ENCODE peak calls at places on chromosomes 13 and 19, in seven cellular contexts. One of them, this sample, is unnamed.

GRCh38 chr13:65656740-65657329 is 1573.3 kb downstream of the PCDH9 start:
- DNase-seq in HCT116: no peak
- DNase-seq in right lobe of liver: no peak
- DNase-seq in A549: peak; percentile 0
- DNase-seq in body of pancreas: no peak
- DNase-seq in uterus: no peak
- DNase-seq in tibial nerve: no peak
- DNase-seq in this sample: no peak

GRCh38 chr13:72004975-72005374 is 138.0 kb upstream of the DACH1 start:
- DNase-seq in uterus: no peak
- DNase-seq in right lobe of liver: no peak
- DNase-seq in body of pancreas: no peak
- DNase-seq in tibial nerve: peak; percentile 41
- DNase-seq in HCT116: no peak
- DNase-seq in A549: no peak
- DNase-seq in this sample: no peak

GRCh38 chr13:98976941-98977340 is 923 bp downstream of the DOCK9 start:
- DNase-seq in body of pancreas: no peak
- DNase-seq in A549: no peak
- DNase-seq in HCT116: no peak
- DNase-seq in right lobe of liver: no peak
- DNase-seq in tibial nerve: no peak
- DNase-seq in uterus: no peak
- DNase-seq in this sample: no peak

GRCh38 chr19:50416815-50417137 is 2.0 kb upstream of the SPIB start:
- DNase-seq in body of pancreas: no peak
- DNase-seq in right lobe of liver: no peak
- DNase-seq in uterus: no peak
- DNase-seq in HCT116: no peak
- DNase-seq in tibial nerve: no peak
- DNase-seq in A549: no peak
- DNase-seq in this sample: no peak

GRCh38 chr13:89163081-89163480 is 1491.9 kb downstream of the SLITRK5 start:
- DNase-seq in A549: no peak
- DNase-seq in body of pancreas: no peak
- DNase-seq in tibial nerve: no peak
- DNase-seq in HCT116: no peak
- DNase-seq in uterus: no peak
- DNase-seq in right lobe of liver: no peak
- DNase-seq in this sample: no peak

GRCh38 chr19:55406869-55407624 is 541 bp downstream of the UBE2S start:
- DNase-seq in body of pancreas: peak; percentile 27
- DNase-seq in right lobe of liver: peak; percentile 50
- DNase-seq in A549: no peak
- DNase-seq in tibial nerve: no peak
- DNase-seq in HCT116: no peak
- DNase-seq in uterus: peak; percentile 40
- DNase-seq in this sample: no peak

GRCh38 chr19:6632002-6632621 is 37.8 kb downstream of the TNFSF14 start:
- DNase-seq in tibial nerve: peak; percentile 98
- DNase-seq in HCT116: peak; percentile 77
- DNase-seq in right lobe of liver: no peak
- DNase-seq in A549: peak; percentile 25
- DNase-seq in body of pancreas: peak; percentile 80
- DNase-seq in uterus: peak; percentile 71
- DNase-seq in this sample: peak; percentile 33

GRCh38 chr13:20173121-20173746 is 12.4 kb upstream of the GJA3 start:
- DNase-seq in A549: no peak
- DNase-seq in body of pancreas: no peak
- DNase-seq in right lobe of liver: no peak
- DNase-seq in tibial nerve: no peak
- DNase-seq in HCT116: no peak
- DNase-seq in uterus: no peak
- DNase-seq in this sample: no peak

GRCh38 chr13:98443329-98443728 is 133.6 kb downstream of the STK24 start:
- DNase-seq in right lobe of liver: no peak
- DNase-seq in tibial nerve: no peak
- DNase-seq in uterus: no peak
- DNase-seq in body of pancreas: no peak
- DNase-seq in HCT116: no peak
- DNase-seq in A549: no peak
- DNase-seq in this sample: no peak

GRCh38 chr13:27036236-27036981 is 135.2 kb downstream of the USP12 start:
- DNase-seq in right lobe of liver: no peak
- DNase-seq in tibial nerve: no peak
- DNase-seq in body of pancreas: no peak
- DNase-seq in A549: peak; percentile 32
- DNase-seq in HCT116: peak; percentile 32
- DNase-seq in uterus: no peak
- DNase-seq in this sample: no peak

GRCh38 chr13:55967055-55967454 is 1173.7 kb upstream of the PRR20A start:
- DNase-seq in body of pancreas: no peak
- DNase-seq in HCT116: no peak
- DNase-seq in uterus: no peak
- DNase-seq in tibial nerve: no peak
- DNase-seq in A549: no peak
- DNase-seq in right lobe of liver: no peak
- DNase-seq in this sample: no peak

GRCh38 chr13:38872693-38873092 is 117.9 kb downstream of the STOML3 start:
- DNase-seq in tibial nerve: peak; percentile 25
- DNase-seq in A549: peak; percentile 9
- DNase-seq in right lobe of liver: peak; percentile 22
- DNase-seq in HCT116: peak; percentile 42
- DNase-seq in body of pancreas: peak; percentile 32
- DNase-seq in uterus: peak; percentile 16
- DNase-seq in this sample: peak; percentile 65

GRCh38 chr13:37406031-37406430 is 192.5 kb downstream of the POSTN start:
- DNase-seq in A549: no peak
- DNase-seq in body of pancreas: no peak
- DNase-seq in right lobe of liver: no peak
- DNase-seq in HCT116: no peak
- DNase-seq in uterus: no peak
- DNase-seq in tibial nerve: no peak
- DNase-seq in this sample: no peak

GRCh38 chr19:50492303-50493052 is 15.8 kb upstream of the GARIN5A start:
- DNase-seq in uterus: no peak
- DNase-seq in HCT116: no peak
- DNase-seq in A549: no peak
- DNase-seq in right lobe of liver: no peak
- DNase-seq in tibial nerve: no peak
- DNase-seq in body of pancreas: no peak
- DNase-seq in this sample: peak; percentile 64

GRCh38 chr19:40990972-40991381 is at the start of gene CYP2B6:
- DNase-seq in body of pancreas: no peak
- DNase-seq in uterus: no peak
- DNase-seq in HCT116: no peak
- DNase-seq in A549: no peak
- DNase-seq in tibial nerve: no peak
- DNase-seq in right lobe of liver: peak; percentile 43
- DNase-seq in this sample: no peak

GRCh38 chr19:14400913-14401312 is 18.2 kb downstream of the DDX39A start:
- DNase-seq in HCT116: no peak
- DNase-seq in tibial nerve: no peak
- DNase-seq in A549: no peak
- DNase-seq in right lobe of liver: no peak
- DNase-seq in uterus: no peak
- DNase-seq in body of pancreas: no peak
- DNase-seq in this sample: no peak

GRCh38 chr13:29581666-29582065 is 13.8 kb downstream of the SLC7A1 start:
- DNase-seq in right lobe of liver: no peak
- DNase-seq in uterus: no peak
- DNase-seq in HCT116: no peak
- DNase-seq in A549: no peak
- DNase-seq in tibial nerve: no peak
- DNase-seq in body of pancreas: no peak
- DNase-seq in this sample: no peak

GRCh38 chr19:956747-957451 is 27.2 kb upstream of the WDR18 start:
- DNase-seq in uterus: no peak
- DNase-seq in right lobe of liver: no peak
- DNase-seq in tibial nerve: no peak
- DNase-seq in HCT116: peak; percentile 36
- DNase-seq in body of pancreas: peak; percentile 30
- DNase-seq in A549: no peak
- DNase-seq in this sample: no peak

GRCh38 chr19:4068058-4068966 is 1.6 kb upstream of the ZBTB7A start:
- DNase-seq in body of pancreas: no peak
- DNase-seq in uterus: no peak
- DNase-seq in tibial nerve: no peak
- DNase-seq in HCT116: no peak
- DNase-seq in right lobe of liver: peak; percentile 36
- DNase-seq in A549: no peak
- DNase-seq in this sample: no peak

GRCh38 chr19:49435670-49436069 is 5.7 kb downstream of the SLC17A7 start:
- DNase-seq in body of pancreas: no peak
- DNase-seq in right lobe of liver: no peak
- DNase-seq in tibial nerve: no peak
- DNase-seq in uterus: no peak
- DNase-seq in HCT116: no peak
- DNase-seq in A549: no peak
- DNase-seq in this sample: no peak

GRCh38 chr13:112178769-112179168 is 111.8 kb downstream of the SOX1 start:
- DNase-seq in tibial nerve: no peak
- DNase-seq in body of pancreas: no peak
- DNase-seq in HCT116: no peak
- DNase-seq in uterus: no peak
- DNase-seq in A549: no peak
- DNase-seq in right lobe of liver: no peak
- DNase-seq in this sample: no peak
- H3K9me3 ChIP-seq in tibial nerve: no peaks in the 10 kb centered on the region
- H3K9me3 ChIP-seq in body of pancreas: no peaks in the 10 kb centered on the region
- H3K9me3 ChIP-seq in HCT116: no peaks in the 10 kb centered on the region
- H3K9me3 ChIP-seq in uterus: no peaks in the 10 kb centered on the region
- H3K9me3 ChIP-seq in A549: no peaks in the 10 kb centered on the region
- H3K9me3 ChIP-seq in right lobe of liver: no peaks in the 10 kb centered on the region
- H3K9me3 ChIP-seq in this sample: no peaks in the 10 kb centered on the region

DNA sequence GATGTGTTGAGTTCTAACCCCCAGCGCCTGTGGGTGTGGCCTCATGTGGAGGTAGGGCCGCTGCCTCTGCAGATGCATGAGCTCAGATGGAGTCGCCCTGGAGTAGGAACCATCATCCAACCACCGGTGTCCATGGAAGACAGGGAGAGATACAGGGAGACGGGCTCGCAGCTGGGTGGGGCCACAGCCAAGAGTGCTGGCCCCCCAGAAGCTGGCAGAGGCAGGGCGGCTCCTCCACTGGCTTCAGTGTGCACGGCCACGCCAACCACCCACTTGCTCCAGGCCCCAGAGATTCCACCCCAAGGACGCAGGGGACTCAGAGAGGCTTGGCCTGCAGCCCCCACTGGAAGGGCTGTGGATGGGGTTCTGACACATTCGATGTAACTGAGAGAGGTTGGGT is 5.4 kb upstream of the MCF2L start:
- DNase-seq in tibial nerve: no peak
- DNase-seq in right lobe of liver: peak; percentile 8
- DNase-seq in HCT116: no peak
- DNase-seq in uterus: no peak
- DNase-seq in A549: no peak
- DNase-seq in body of pancreas: no peak
- DNase-seq in this sample: no peak
- TF ChIP-seq POLR2A in tibial nerve: no peak
- TF ChIP-seq POLR2A in right lobe of liver: no peak
- TF ChIP-seq POLR2A in HCT116: no peak
- TF ChIP-seq POLR2A in uterus: no peak
- TF ChIP-seq POLR2A in A549: no peak
- TF ChIP-seq POLR2A in body of pancreas: no peak
- TF ChIP-seq POLR2A in this sample: no peak

GRCh38 chr13:112434032-112434431 is 57.9 kb downstream of the SPACA7 start:
- DNase-seq in HCT116: no peak
- DNase-seq in A549: no peak
- DNase-seq in body of pancreas: no peak
- DNase-seq in right lobe of liver: no peak
- DNase-seq in uterus: no peak
- DNase-seq in tibial nerve: no peak
- DNase-seq in this sample: no peak
- H3K9me3 ChIP-seq in HCT116: peaks cover 13% of the 10 kb centered on the region
- H3K9me3 ChIP-seq in A549: peaks cover 3% of the 10 kb centered on the region
- H3K9me3 ChIP-seq in body of pancreas: no peaks in the 10 kb centered on the region
- H3K9me3 ChIP-seq in right lobe of liver: no peaks in the 10 kb centered on the region
- H3K9me3 ChIP-seq in uterus: no peaks in the 10 kb centered on the region
- H3K9me3 ChIP-seq in tibial nerve: no peaks in the 10 kb centered on the region
- H3K9me3 ChIP-seq in this sample: no peaks in the 10 kb centered on the region

GRCh38 chr19:8461891-8462290 is 17.1 kb downstream of the HNRNPM start:
- DNase-seq in right lobe of liver: no peak
- DNase-seq in HCT116: no peak
- DNase-seq in tibial nerve: no peak
- DNase-seq in body of pancreas: no peak
- DNase-seq in uterus: no peak
- DNase-seq in A549: no peak
- DNase-seq in this sample: no peak
- TF ChIP-seq POLR2A in right lobe of liver: no peak
- TF ChIP-seq POLR2A in HCT116: no peak
- TF ChIP-seq POLR2A in tibial nerve: no peak
- TF ChIP-seq POLR2A in body of pancreas: no peak
- TF ChIP-seq POLR2A in uterus: no peak
- TF ChIP-seq POLR2A in A549: no peak
- TF ChIP-seq POLR2A in this sample: no peak

This sample was measured in gastrocnemius medialis.